ENCODE peak calls at places on chromosomes 4 and X, in six cellular contexts. Q, G, C, S, T and M are unnamed samples.

GRCh38 chrX:134603806-134604700 is 54.2 kb downstream of the PLAC1 start:
- DNase-seq in Q (peak), G (peak), C (no peak), S (peak), T (no peak), M (no peak)

GRCh38 chr4:53997901-53998300 is 66.5 kb downstream of the CHIC2 start:
- DNase-seq in Q (no peak), G (no peak), C (no peak), S (no peak), T (no peak), M (no peak)

GRCh38 chr4:10079256-10079655 is 37.3 kb downstream of the WDR1 start:
- DNase-seq in Q (no peak), G (no peak), C (no peak), S (no peak), T (no peak), M (no peak)

GRCh38 chr4:118834070-118834469 is 1.9 kb downstream of the SEC24D start:
- DNase-seq in Q (no peak), G (no peak), C (no peak), S (no peak), T (no peak), M (no peak)

GRCh38 chrX:152845618-152846240 is 14.9 kb downstream of the NSDHL start:
- DNase-seq in Q (no peak), G (no peak), C (no peak), S (no peak), T (no peak), M (no peak)

GRCh38 chr4:128388352-128388630 is 100.7 kb upstream of the PGRMC2 start:
- DNase-seq in Q (no peak), G (no peak), C (no peak), S (peak), T (no peak), M (no peak)

GRCh38 chr4:182067828-182068227 is 175.4 kb upstream of the TENM3 start:
- DNase-seq in Q (no peak), G (peak), C (no peak), S (no peak), T (no peak), M (no peak)

GRCh38 chrX:110852180-110852579 is 56.6 kb upstream of the CHRDL1 start:
- DNase-seq in Q (peak), G (peak), C (no peak), S (no peak), T (peak), M (no peak)

GRCh38 chrX:41064028-41064427 is 21.2 kb upstream of the USP9X start:
- DNase-seq in Q (no peak), G (no peak), C (no peak), S (peak), T (no peak), M (no peak)

GRCh38 chr4:117096462-117096861 is 11.1 kb upstream of the TRAM1L1 start:
- DNase-seq in Q (no peak), G (no peak), C (no peak), S (no peak), T (no peak), M (no peak)

GRCh38 chr4:153522800-153523089 is 56.6 kb downstream of the TMEM131L start:
- DNase-seq in Q (no peak), G (no peak), C (no peak), S (no peak), T (no peak), M (no peak)

GRCh38 chrX:71579136-71579989 is 1.1 kb downstream of the GCNA start:
- DNase-seq in Q (no peak), G (no peak), C (no peak), S (no peak), T (no peak), M (no peak)

GRCh38 chr4:113844369-113844768 is 82.8 kb upstream of the CAMK2D start:
- DNase-seq in Q (no peak), G (no peak), C (no peak), S (no peak), T (no peak), M (no peak)

GRCh38 chrX:111168314-111168713 is 72.3 kb downstream of the PAK3 start:
- DNase-seq in Q (peak), G (peak), C (no peak), S (peak), T (peak), M (no peak)

GRCh38 chr4:3582091-3582475 is 49.9 kb upstream of the LRPAP1 start:
- DNase-seq in Q (no peak), G (no peak), C (no peak), S (no peak), T (no peak), M (no peak)

GRCh38 chrX:136742721-136743379 is 37.9 kb downstream of the ARHGEF6 start:
- DNase-seq in Q (no peak), G (no peak), C (no peak), S (no peak), T (no peak), M (no peak)

GRCh38 chr4:1521821-1522361 is 115.6 kb upstream of the NKX1-1 start:
- DNase-seq in Q (no peak), G (no peak), C (no peak), S (no peak), T (no peak), M (no peak)

GRCh38 chr4:52932586-52933482 is 70.7 kb downstream of the RASL11B start:
- DNase-seq in Q (no peak), G (no peak), C (no peak), S (no peak), T (no peak), M (no peak)

GRCh38 chrX:20498851-20499635 is 232.3 kb upstream of the RPS6KA3 start:
- DNase-seq in Q (no peak), G (no peak), C (no peak), S (no peak), T (no peak), M (no peak)

GRCh38 chrX:69031181-69031580 is 134.1 kb downstream of the PJA1 start:
- DNase-seq in Q (peak), G (no peak), C (no peak), S (no peak), T (no peak), M (no peak)

GRCh38 chr4:17469931-17470674 is 41.8 kb downstream of the QDPR start:
- DNase-seq in Q (no peak), G (no peak), C (no peak), S (peak), T (no peak), M (no peak)

GRCh38 chr4:1279253-1279652 is 10.4 kb upstream of the MAEA start:
- DNase-seq in Q (no peak), G (no peak), C (no peak), S (no peak), T (no peak), M (no peak)

GRCh38 chr4:183407128-183407585 is 37.3 kb upstream of the CDKN2AIP start:
- DNase-seq in Q (peak), G (peak), C (peak), S (peak), T (peak), M (peak)

GRCh38 chr4:8648816-8649630 is 56.5 kb downstream of the CPZ start:
- DNase-seq in Q (no peak), G (no peak), C (no peak), S (no peak), T (no peak), M (no peak)

GRCh38 chr4:53932784-53933183 is 131.6 kb downstream of the CHIC2 start:
- DNase-seq in Q (no peak), G (no peak), C (no peak), S (peak), T (no peak), M (no peak)

GRCh38 chrX:24479924-24480722 is 15.0 kb downstream of the PDK3 start:
- DNase-seq in Q (peak), G (no peak), C (peak), S (no peak), T (no peak), M (no peak)

GRCh38 chr4:15182600-15183222 is 180.4 kb downstream of the CPEB2 start:
- DNase-seq in Q (no peak), G (no peak), C (no peak), S (peak), T (no peak), M (no peak)

GRCh38 chrX:113470166-113470565 is 629.5 kb upstream of the AMOT start:
- DNase-seq in Q (no peak), G (no peak), C (no peak), S (no peak), T (no peak), M (no peak)

GRCh38 chr4:59945716-59946115 is 1254.4 kb upstream of the ADGRL3 start:
- DNase-seq in Q (no peak), G (no peak), C (no peak), S (no peak), T (no peak), M (no peak)

GRCh38 chr4:129526812-129527211 is 430.9 kb downstream of the C4orf33 start:
- DNase-seq in Q (peak), G (peak), C (no peak), S (no peak), T (no peak), M (no peak)